ENCODE peak calls at places on chromosome 12, in eight cellular contexts. R, I, D, P, Z, T, B and X are unnamed samples.

GRCh38 chr12:6226002-6226700 is 26.0 kb downstream of the CD9 start:
- DNase-seq in R (peak), I (no peak), D (peak), P (peak), Z (peak), T (peak), B (no peak), X (peak)

GRCh38 chr12:39780527-39781446 is 161.2 kb upstream of the ABCD2 start:
- DNase-seq in R (no peak), I (no peak), D (no peak), P (no peak), Z (no peak), T (no peak), B (no peak), X (no peak)

GRCh38 chr12:122282066-122282465 is 15.8 kb upstream of the VPS33A start:
- DNase-seq in R (peak), I (no peak), D (peak), P (peak), Z (no peak), T (peak), B (no peak), X (no peak)

GRCh38 chr12:98403936-98404335 is 111.5 kb upstream of the TMPO start:
- DNase-seq in R (no peak), I (no peak), D (no peak), P (no peak), Z (no peak), T (no peak), B (no peak), X (no peak)

GRCh38 chr12:124916370-124917134 is 2.1 kb upstream of the UBC start:
- DNase-seq in R (peak), I (no peak), D (peak), P (peak), Z (peak), T (peak), B (peak), X (peak)

GRCh38 chr12:132561784-132562156 is 48.6 kb downstream of the LRCOL1 start:
- DNase-seq in R (no peak), I (no peak), D (no peak), P (no peak), Z (no peak), T (peak), B (no peak), X (peak)

GRCh38 chr12:52870361-52871290 is 21.8 kb upstream of the KRT78 start:
- DNase-seq in R (peak), I (no peak), D (peak), P (no peak), Z (peak), T (peak), B (peak), X (peak)

GRCh38 chr12:51974646-51975045 is 23.1 kb downstream of the ACVR1B start:
- DNase-seq in R (peak), I (no peak), D (peak), P (no peak), Z (no peak), T (no peak), B (no peak), X (peak)

GRCh38 chr12:91890742-91891141 is 254.9 kb downstream of the BTG1 start:
- DNase-seq in R (peak), I (no peak), D (peak), P (no peak), Z (no peak), T (no peak), B (no peak), X (no peak)

GRCh38 chr12:113475451-113476085 is 3.9 kb upstream of the LHX5 start:
- DNase-seq in R (no peak), I (no peak), D (no peak), P (no peak), Z (no peak), T (no peak), B (no peak), X (no peak)

GRCh38 chr12:51254592-51254991 is 15.6 kb downstream of the SMAGP start:
- DNase-seq in R (no peak), I (no peak), D (no peak), P (no peak), Z (peak), T (no peak), B (no peak), X (no peak)

GRCh38 chr12:49131973-49132461 is 822 bp upstream of the TUBA1B start:
- DNase-seq in R (peak), I (no peak), D (peak), P (no peak), Z (no peak), T (peak), B (no peak), X (peak)

GRCh38 chr12:93137656-93138612 is 208.8 kb upstream of the EEA1 start:
- DNase-seq in R (peak), I (no peak), D (peak), P (no peak), Z (no peak), T (peak), B (no peak), X (peak)

GRCh38 chr12:92557422-92557724 is 145.4 kb upstream of the PLEKHG7 start:
- DNase-seq in R (no peak), I (no peak), D (no peak), P (no peak), Z (no peak), T (no peak), B (no peak), X (no peak)

GRCh38 chr12:31923063-31923412 is 36.2 kb upstream of the RESF1 start:
- DNase-seq in R (no peak), I (no peak), D (no peak), P (no peak), Z (no peak), T (no peak), B (no peak), X (no peak)

GRCh38 chr12:40583743-40584142 is 108.5 kb upstream of the CNTN1 start:
- DNase-seq in R (no peak), I (no peak), D (no peak), P (no peak), Z (no peak), T (no peak), B (no peak), X (no peak)

GRCh38 chr12:104576980-104577925 is 120.5 kb downstream of the CHST11 start:
- DNase-seq in R (no peak), I (no peak), D (peak), P (no peak), Z (no peak), T (peak), B (no peak), X (no peak)

GRCh38 chr12:31234955-31235867 is 90.7 kb downstream of the SINHCAF start:
- DNase-seq in R (peak), I (no peak), D (peak), P (no peak), Z (no peak), T (peak), B (peak), X (peak)

GRCh38 chr12:115261691-115262398 is 577.9 kb upstream of the TBX3 start:
- DNase-seq in R (peak), I (no peak), D (peak), P (no peak), Z (no peak), T (peak), B (no peak), X (no peak)

GRCh38 chr12:123532021-123532420 is 1.5 kb downstream of the RILPL1 start:
- DNase-seq in R (peak), I (peak), D (peak), P (peak), Z (no peak), T (peak), B (no peak), X (peak)

GRCh38 chr12:6896846-6897435 is 7.7 kb upstream of the LRRC23 start:
- DNase-seq in R (no peak), I (no peak), D (no peak), P (no peak), Z (no peak), T (no peak), B (peak), X (no peak)

GRCh38 chr12:105386431-105386830 is 55.9 kb downstream of the C12orf75 start:
- DNase-seq in R (no peak), I (no peak), D (no peak), P (no peak), Z (no peak), T (no peak), B (no peak), X (no peak)

GRCh38 chr12:107277850-107278249 is 184.5 kb upstream of the CRY1 start:
- DNase-seq in R (peak), I (no peak), D (peak), P (peak), Z (no peak), T (peak), B (no peak), X (peak)

GRCh38 chr12:94571556-94571955 is 78.8 kb downstream of the TMCC3 start:
- DNase-seq in R (peak), I (no peak), D (peak), P (peak), Z (no peak), T (peak), B (no peak), X (peak)

GRCh38 chr12:68340404-68341270 is 8.5 kb upstream of the MDM1 start:
- DNase-seq in R (no peak), I (no peak), D (peak), P (no peak), Z (no peak), T (peak), B (no peak), X (no peak)

GRCh38 chr12:55717397-55718007 is 1.7 kb downstream of the BLOC1S1 start:
- DNase-seq in R (no peak), I (no peak), D (no peak), P (no peak), Z (no peak), T (peak), B (no peak), X (peak)

GRCh38 chr12:54601841-54602240 is 13.4 kb upstream of the PPP1R1A start:
- DNase-seq in R (no peak), I (no peak), D (no peak), P (no peak), Z (no peak), T (peak), B (no peak), X (peak)

GRCh38 chr12:95054206-95054605 is 19.2 kb downstream of the NR2C1 start:
- DNase-seq in R (peak), I (no peak), D (no peak), P (no peak), Z (no peak), T (peak), B (no peak), X (no peak)

DNA sequence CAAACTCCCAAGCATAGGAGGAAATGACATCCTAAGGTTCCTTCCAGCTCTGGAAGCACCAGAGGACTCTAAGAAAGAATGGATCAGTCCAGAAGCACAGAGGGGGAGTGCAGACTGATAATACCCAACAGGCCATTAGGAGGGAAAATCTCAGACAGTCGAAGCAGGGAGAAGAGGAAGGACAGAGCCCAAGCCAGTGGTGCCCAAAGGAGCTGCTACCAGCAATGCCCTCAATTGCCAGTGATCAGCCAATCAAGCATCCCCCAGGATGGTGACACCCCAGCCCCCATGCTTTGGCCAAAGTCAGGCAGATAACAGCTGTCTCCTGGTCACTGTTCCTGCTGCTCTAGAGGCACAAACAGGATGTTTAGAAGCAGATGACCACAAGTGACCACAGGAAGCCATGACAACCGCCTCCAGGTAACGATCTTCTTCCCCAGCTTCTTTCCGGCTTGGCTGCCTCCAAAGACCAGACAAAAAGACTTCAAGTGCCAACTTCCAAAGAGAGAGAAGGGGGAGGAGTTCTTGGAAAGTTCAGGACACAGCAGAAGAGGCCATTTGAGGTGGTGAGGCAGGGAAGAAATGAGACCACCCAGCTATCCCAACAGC is 16.2 kb downstream of the PXN start:
- DNase-seq in R (no peak), I (no peak), D (no peak), P (no peak), Z (no peak), T (no peak), B (no peak), X (no peak)
- H3K4me3 ChIP-seq in R (no peak), I (no peak), D (no peak), P (no peak), Z (peak), T (no peak), B (no peak), X (no peak)

GRCh38 chr12:69896653-69897381 is 71.8 kb downstream of the MYRFL start:
- DNase-seq in R (no peak), I (no peak), D (no peak), P (no peak), Z (no peak), T (peak), B (no peak), X (no peak)
- TF ChIP-seq CTCF in R (no peak), I (no peak), D (no peak), P (no peak), Z (no peak), T (no peak), B (no peak), X (no peak)

GRCh38 chr12:89225401-89225800 is 126.9 kb downstream of the DUSP6 start:
- DNase-seq in R (no peak), I (no peak), D (peak), P (no peak), Z (no peak), T (peak), B (no peak), X (peak)
- H3K4me3 ChIP-seq in R (no peak), I (no peak), D (no peak), P (no peak), Z (no peak), T (no peak), B (no peak), X (no peak)

DNA sequence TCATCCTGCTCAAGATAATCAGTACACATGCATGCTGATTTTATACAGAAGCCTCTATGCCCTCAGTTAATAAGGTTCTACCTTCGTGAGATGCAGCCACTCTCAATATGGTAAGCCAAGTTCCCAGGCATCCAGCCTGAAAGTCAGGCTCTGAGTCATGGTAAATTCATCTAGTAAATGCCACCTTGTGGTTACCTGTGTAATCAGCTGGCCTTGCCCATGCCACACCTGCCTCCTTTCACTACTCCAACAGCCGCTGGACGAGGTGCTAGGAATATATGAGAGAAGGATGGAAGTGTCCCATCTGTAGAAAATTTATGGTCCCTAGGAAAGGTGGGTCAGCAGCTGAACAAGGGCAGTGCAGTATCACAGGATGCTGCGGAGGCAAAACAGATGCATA is 207.3 kb downstream of the SSPN start:
- DNase-seq in R (no peak), I (no peak), D (no peak), P (no peak), Z (no peak), T (peak), B (peak), X (no peak)
- TF ChIP-seq CTCF in R (no peak), I (peak), D (no peak), P (no peak), Z (no peak), T (no peak), B (peak), X (no peak)

GRCh38 chr12:101925935-101926334 is 48.6 kb downstream of the DRAM1 start:
- DNase-seq in R (no peak), I (no peak), D (no peak), P (no peak), Z (no peak), T (peak), B (no peak), X (peak)
- H3K4me3 ChIP-seq in R (no peak), I (no peak), D (no peak), P (no peak), Z (no peak), T (no peak), B (no peak), X (no peak)